ENCODE peak calls at places on chromosome 6, in seven cellular contexts. N, J, D, F, X, K and Z are unnamed samples.

GRCh38 chr6:3376888-3377535 is 79.8 kb downstream of the SLC22A23 start:
- DNase-seq in N (no peak), J (no peak), D (no peak), F (no peak), X (no peak), K (no peak), Z (no peak)

GRCh38 chr6:10177703-10178102 is 237.2 kb downstream of the TFAP2A start:
- DNase-seq in N (no peak), J (no peak), D (no peak), F (no peak), X (no peak), K (no peak), Z (no peak)

GRCh38 chr6:159595173-159595572 is 97.9 kb downstream of the SOD2 start:
- DNase-seq in N (no peak), J (no peak), D (no peak), F (peak; percentile 45), X (no peak), K (no peak), Z (peak; percentile 87)

GRCh38 chr6:62202078-62202477 is 83.9 kb downstream of the KHDRBS2 start:
- DNase-seq in N (no peak), J (no peak), D (no peak), F (no peak), X (no peak), K (no peak), Z (no peak)

GRCh38 chr6:139519571-139520031 is 145.2 kb upstream of the CITED2 start:
- DNase-seq in N (no peak), J (no peak), D (no peak), F (no peak), X (no peak), K (no peak), Z (peak; percentile 49)

GRCh38 chr6:160926281-160927276 is 65.0 kb upstream of the MAP3K4 start:
- DNase-seq in N (no peak), J (no peak), D (no peak), F (no peak), X (no peak), K (peak; percentile 72), Z (no peak)

GRCh38 chr6:12331474-12331873 is 41.3 kb downstream of the EDN1 start:
- DNase-seq in N (no peak), J (no peak), D (no peak), F (no peak), X (no peak), K (no peak), Z (no peak)

GRCh38 chr6:50030350-50030749 is 8.6 kb upstream of the DEFB110 start:
- DNase-seq in N (no peak), J (no peak), D (peak; percentile 8), F (no peak), X (no peak), K (no peak), Z (no peak)

GRCh38 chr6:27551607-27552006 is 78.7 kb upstream of the ZNF184 start:
- DNase-seq in N (no peak), J (no peak), D (no peak), F (no peak), X (no peak), K (no peak), Z (no peak)

GRCh38 chr6:84774174-84775158 is 10.1 kb upstream of the TBX18 start:
- DNase-seq in N (peak; percentile 80), J (no peak), D (peak; percentile 86), F (no peak), X (peak; percentile 76), K (peak; percentile 51), Z (peak; percentile 85)

GRCh38 chr6:145891126-145891525 is 73.0 kb downstream of the SHPRH start:
- DNase-seq in N (no peak), J (no peak), D (no peak), F (no peak), X (no peak), K (no peak), Z (peak; percentile 84)

GRCh38 chr6:163900570-163900969 is 486.1 kb downstream of the QKI start:
- DNase-seq in N (no peak), J (no peak), D (no peak), F (no peak), X (no peak), K (no peak), Z (no peak)

GRCh38 chr6:165119231-165120020 is 190.0 kb downstream of the C6orf118 start:
- DNase-seq in N (peak; percentile 24), J (no peak), D (peak; percentile 4), F (no peak), X (no peak), K (no peak), Z (peak; percentile 24)

GRCh38 chr6:80132942-80133517 is 26.6 kb downstream of the BCKDHB start:
- DNase-seq in N (peak; percentile 47), J (peak; percentile 8), D (peak; percentile 53), F (peak; percentile 47), X (peak; percentile 81), K (peak; percentile 31), Z (peak; percentile 80)

GRCh38 chr6:24689964-24690363 is 23.1 kb downstream of the ACOT13 start:
- DNase-seq in N (no peak), J (no peak), D (no peak), F (no peak), X (no peak), K (no peak), Z (peak; percentile 55)

GRCh38 chr6:53714888-53715287 is 49.3 kb upstream of the KLHL31 start:
- DNase-seq in N (no peak), J (no peak), D (no peak), F (no peak), X (no peak), K (no peak), Z (no peak)

GRCh38 chr6:132190097-132190814 is 211.0 kb downstream of the MOXD1 start:
- DNase-seq in N (no peak), J (no peak), D (no peak), F (peak; percentile 3), X (no peak), K (peak; percentile 58), Z (peak; percentile 46)

GRCh38 chr6:70686548-70687133 is 19.0 kb downstream of the SMAP1 start:
- DNase-seq in N (peak; percentile 40), J (peak; percentile 63), D (peak; percentile 59), F (no peak), X (peak; percentile 51), K (peak; percentile 47), Z (peak; percentile 53)

GRCh38 chr6:6993503-6994237 is 114.1 kb upstream of the RREB1 start:
- DNase-seq in N (no peak), J (no peak), D (no peak), F (no peak), X (no peak), K (no peak), Z (no peak)

GRCh38 chr6:6997282-6998193 is 110.2 kb upstream of the RREB1 start:
- DNase-seq in N (no peak), J (no peak), D (no peak), F (no peak), X (peak; percentile 50), K (no peak), Z (no peak)

GRCh38 chr6:6994796-6995195 is 113.0 kb upstream of the RREB1 start:
- DNase-seq in N (no peak), J (no peak), D (no peak), F (no peak), X (no peak), K (no peak), Z (no peak)

GRCh38 chr6:6996124-6996523 is 111.6 kb upstream of the RREB1 start:
- DNase-seq in N (no peak), J (no peak), D (no peak), F (no peak), X (no peak), K (no peak), Z (no peak)

DNA sequence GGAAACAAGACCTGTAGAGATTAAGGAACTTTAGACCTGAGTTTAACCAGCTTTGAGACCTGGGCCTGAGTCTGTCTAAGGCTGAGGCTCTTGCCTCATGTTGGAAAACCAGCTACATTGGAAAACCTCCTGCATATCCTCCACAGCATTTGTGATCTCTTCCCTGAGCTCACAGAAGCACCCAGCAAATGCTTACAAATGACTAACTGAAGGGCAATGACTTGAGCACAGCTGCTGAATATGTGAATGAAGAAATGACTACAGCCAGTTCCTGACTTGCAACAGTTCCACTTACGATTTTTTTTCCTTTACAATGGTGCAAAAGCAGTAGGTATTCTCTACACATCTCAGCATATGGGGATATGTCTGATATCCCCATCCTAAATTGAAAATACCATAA is 112.4 kb upstream of the RREB1 start:
- DNase-seq in N (no peak), J (no peak), D (no peak), F (no peak), X (no peak), K (no peak), Z (no peak)
- TF ChIP-seq EZH2phosphoT487 in N (no peak), J (no peak), D (no peak), F (no peak), X (no peak), K (no peak), Z (no peak)

DNA sequence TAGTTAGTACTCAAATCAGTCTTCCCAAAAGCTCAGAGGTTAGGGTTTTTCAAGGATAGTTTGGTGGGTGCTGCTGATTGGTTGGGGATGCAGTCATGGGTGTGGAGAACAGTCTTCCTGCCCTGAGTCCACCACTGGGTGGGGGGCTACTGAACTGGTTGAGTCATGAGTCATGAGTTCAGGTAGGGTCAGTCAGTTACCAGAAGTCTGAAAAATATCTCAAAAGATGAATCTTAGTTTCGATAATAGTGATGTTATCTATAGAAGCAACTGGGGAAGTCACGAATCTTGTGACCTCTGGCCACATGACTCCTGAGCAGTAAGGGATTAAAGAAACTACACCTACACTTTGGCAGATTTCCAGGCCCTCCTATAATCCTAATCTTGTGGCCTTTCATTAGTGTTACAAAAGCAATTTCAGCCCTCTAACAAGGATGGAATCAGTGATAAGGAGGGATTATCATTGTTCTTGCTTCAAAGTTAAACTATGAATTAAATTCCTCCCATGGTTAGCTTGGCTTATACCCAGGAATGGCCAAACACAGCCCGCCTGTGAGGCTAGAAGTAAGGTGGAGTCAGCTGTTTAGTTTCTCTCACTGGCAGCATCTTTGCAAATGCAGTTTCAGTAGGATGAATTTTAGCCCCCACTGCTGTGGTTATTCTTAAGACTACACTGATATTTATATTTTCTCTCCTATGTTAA is 33.3 kb upstream of the NKAIN2 start:
- DNase-seq in N (no peak), J (no peak), D (no peak), F (no peak), X (no peak), K (peak; percentile 78), Z (no peak)
- H3K4me2 ChIP-seq in N (no peak overlapping the region), J (no peak overlapping the region), D (peak overlapping the region; percentile 24), F (no peak overlapping the region), X (no peak overlapping the region), K (peak overlapping the region; percentile 85), Z (no peak overlapping the region)

DNA sequence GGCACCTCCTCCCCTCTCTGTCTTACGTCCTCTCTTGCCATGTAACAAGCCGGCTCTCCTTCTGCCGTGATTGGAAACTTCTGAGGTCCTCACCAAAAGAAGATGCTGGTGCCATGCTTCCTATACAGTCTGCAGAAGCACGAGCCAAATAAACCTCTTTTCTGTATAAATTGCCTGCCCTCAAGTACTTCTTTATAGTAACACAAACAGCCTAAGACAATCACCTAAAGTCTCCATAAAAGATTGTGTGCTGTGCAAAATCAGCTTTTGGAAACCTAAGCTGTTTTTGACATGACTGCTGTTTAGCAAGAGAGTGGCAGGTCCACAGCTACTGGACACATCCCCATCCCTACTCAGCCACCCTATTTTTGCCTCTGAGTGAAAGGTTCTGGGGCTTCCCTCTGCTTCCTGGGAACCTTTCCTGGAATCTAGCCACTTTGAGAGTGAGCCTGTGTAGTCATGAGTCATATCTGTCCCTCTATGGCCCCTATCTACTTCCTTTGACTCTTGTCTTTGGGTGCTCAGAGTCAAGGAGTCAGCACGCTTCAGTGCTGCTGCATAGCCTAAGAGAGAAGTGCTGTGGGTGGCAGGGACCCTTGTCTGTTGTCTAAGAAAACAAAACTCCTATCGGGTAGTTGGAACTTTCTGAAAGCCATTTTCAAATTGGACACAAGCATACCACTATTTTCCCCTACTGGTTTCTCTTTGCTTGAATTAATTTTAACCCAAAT is 110.0 kb downstream of the PPP1R14C start:
- DNase-seq in N (no peak), J (no peak), D (no peak), F (peak; percentile 22), X (peak; percentile 37), K (no peak), Z (peak; percentile 60)
- TF ChIP-seq EZH2phosphoT487 in N (no peak), J (no peak), D (no peak), F (no peak), X (no peak), K (no peak), Z (no peak)

GRCh38 chr6:73484438-73484837 is 22.9 kb downstream of the MTO1 start:
- DNase-seq in N (no peak), J (no peak), D (no peak), F (no peak), X (no peak), K (no peak), Z (no peak)
- H3K4me2 ChIP-seq in N (no peak overlapping the region), J (no peak overlapping the region), D (no peak overlapping the region), F (no peak overlapping the region), X (no peak overlapping the region), K (no peak overlapping the region), Z (no peak overlapping the region)